ENCODE peak calls at places on chromosomes 16 and 17, in four cellular contexts. One of them, this sample, is unnamed.

GRCh38 chr16:74743668-74744299 is 30.8 kb downstream of the FA2H start:
- DNase-seq in MM.1S: no peak
- DNase-seq in 8988T: peak
- DNase-seq in stimulated activated CD8-positive, alpha-beta memory T cell treated with anti-CD3 and anti-CD28 coated beads, Interleukin-15, amount 100 ng/mL, for 1 hour: no peak
- DNase-seq in this sample: peak

GRCh38 chr16:14011006-14011405 is 60.1 kb upstream of the MRTFB start:
- DNase-seq in 8988T: no peak
- DNase-seq in MM.1S: no peak
- DNase-seq in stimulated activated CD8-positive, alpha-beta memory T cell treated with anti-CD3 and anti-CD28 coated beads, Interleukin-15, amount 100 ng/mL, for 1 hour: no peak
- DNase-seq in this sample: peak

GRCh38 chr17:39950871-39951348 is 11.9 kb upstream of the GSDMA start:
- DNase-seq in MM.1S: no peak
- DNase-seq in stimulated activated CD8-positive, alpha-beta memory T cell treated with anti-CD3 and anti-CD28 coated beads, Interleukin-15, amount 100 ng/mL, for 1 hour: no peak
- DNase-seq in 8988T: no peak
- DNase-seq in this sample: no peak

GRCh38 chr17:45279898-45280297 is 18.0 kb upstream of the SPATA32 start:
- DNase-seq in 8988T: no peak
- DNase-seq in stimulated activated CD8-positive, alpha-beta memory T cell treated with anti-CD3 and anti-CD28 coated beads, Interleukin-15, amount 100 ng/mL, for 1 hour: no peak
- DNase-seq in MM.1S: no peak
- DNase-seq in this sample: no peak

GRCh38 chr16:89275837-89276720 is 58.6 kb downstream of the ZNF778 start:
- DNase-seq in MM.1S: no peak
- DNase-seq in stimulated activated CD8-positive, alpha-beta memory T cell treated with anti-CD3 and anti-CD28 coated beads, Interleukin-15, amount 100 ng/mL, for 1 hour: no peak
- DNase-seq in 8988T: no peak
- DNase-seq in this sample: no peak

GRCh38 chr16:68436581-68436980 is 11.7 kb downstream of the SMPD3 start:
- DNase-seq in MM.1S: peak
- DNase-seq in 8988T: no peak
- DNase-seq in stimulated activated CD8-positive, alpha-beta memory T cell treated with anti-CD3 and anti-CD28 coated beads, Interleukin-15, amount 100 ng/mL, for 1 hour: no peak
- DNase-seq in this sample: no peak

GRCh38 chr16:20971420-20971819 is 70.8 kb downstream of the LYRM1 start:
- DNase-seq in 8988T: no peak
- DNase-seq in stimulated activated CD8-positive, alpha-beta memory T cell treated with anti-CD3 and anti-CD28 coated beads, Interleukin-15, amount 100 ng/mL, for 1 hour: no peak
- DNase-seq in MM.1S: no peak
- DNase-seq in this sample: peak

GRCh38 chr17:75623386-75623785 is 9.8 kb upstream of the SMIM5 start:
- DNase-seq in 8988T: no peak
- DNase-seq in MM.1S: no peak
- DNase-seq in stimulated activated CD8-positive, alpha-beta memory T cell treated with anti-CD3 and anti-CD28 coated beads, Interleukin-15, amount 100 ng/mL, for 1 hour: no peak
- DNase-seq in this sample: peak

GRCh38 chr17:75824591-75825518 is 19.3 kb downstream of the UNC13D start:
- DNase-seq in stimulated activated CD8-positive, alpha-beta memory T cell treated with anti-CD3 and anti-CD28 coated beads, Interleukin-15, amount 100 ng/mL, for 1 hour: no peak
- DNase-seq in MM.1S: no peak
- DNase-seq in 8988T: no peak
- DNase-seq in this sample: no peak

GRCh38 chr17:74916851-74917199 is 6.2 kb downstream of the USH1G start:
- DNase-seq in 8988T: no peak
- DNase-seq in MM.1S: no peak
- DNase-seq in stimulated activated CD8-positive, alpha-beta memory T cell treated with anti-CD3 and anti-CD28 coated beads, Interleukin-15, amount 100 ng/mL, for 1 hour: no peak
- DNase-seq in this sample: no peak

GRCh38 chr16:11408261-11408660 is 63.0 kb downstream of the RMI2 start:
- DNase-seq in 8988T: no peak
- DNase-seq in MM.1S: no peak
- DNase-seq in stimulated activated CD8-positive, alpha-beta memory T cell treated with anti-CD3 and anti-CD28 coated beads, Interleukin-15, amount 100 ng/mL, for 1 hour: no peak
- DNase-seq in this sample: no peak

GRCh38 chr16:23695756-23696155 is 17.1 kb downstream of the PLK1 start:
- DNase-seq in 8988T: no peak
- DNase-seq in MM.1S: no peak
- DNase-seq in stimulated activated CD8-positive, alpha-beta memory T cell treated with anti-CD3 and anti-CD28 coated beads, Interleukin-15, amount 100 ng/mL, for 1 hour: no peak
- DNase-seq in this sample: no peak

GRCh38 chr16:74501484-74502479 is 80.5 kb upstream of the CLEC18B start:
- DNase-seq in 8988T: no peak
- DNase-seq in MM.1S: no peak
- DNase-seq in stimulated activated CD8-positive, alpha-beta memory T cell treated with anti-CD3 and anti-CD28 coated beads, Interleukin-15, amount 100 ng/mL, for 1 hour: no peak
- DNase-seq in this sample: no peak

GRCh38 chr17:10109146-10109545 is 89.3 kb downstream of the GAS7 start:
- DNase-seq in stimulated activated CD8-positive, alpha-beta memory T cell treated with anti-CD3 and anti-CD28 coated beads, Interleukin-15, amount 100 ng/mL, for 1 hour: no peak
- DNase-seq in 8988T: no peak
- DNase-seq in MM.1S: no peak
- DNase-seq in this sample: no peak

GRCh38 chr16:12147681-12148479 is 171.3 kb downstream of the SNX29 start:
- DNase-seq in stimulated activated CD8-positive, alpha-beta memory T cell treated with anti-CD3 and anti-CD28 coated beads, Interleukin-15, amount 100 ng/mL, for 1 hour: no peak
- DNase-seq in 8988T: no peak
- DNase-seq in MM.1S: no peak
- DNase-seq in this sample: peak

GRCh38 chr17:64355536-64356303 is 34.9 kb downstream of the PECAM1 start:
- DNase-seq in 8988T: no peak
- DNase-seq in MM.1S: no peak
- DNase-seq in stimulated activated CD8-positive, alpha-beta memory T cell treated with anti-CD3 and anti-CD28 coated beads, Interleukin-15, amount 100 ng/mL, for 1 hour: no peak
- DNase-seq in this sample: no peak

GRCh38 chr17:78138204-78139060 is 7.8 kb upstream of the C17orf99 start:
- DNase-seq in 8988T: no peak
- DNase-seq in stimulated activated CD8-positive, alpha-beta memory T cell treated with anti-CD3 and anti-CD28 coated beads, Interleukin-15, amount 100 ng/mL, for 1 hour: no peak
- DNase-seq in MM.1S: no peak
- DNase-seq in this sample: no peak

GRCh38 chr16:59274141-59274540 is 540.0 kb upstream of the GOT2 start:
- DNase-seq in 8988T: no peak
- DNase-seq in stimulated activated CD8-positive, alpha-beta memory T cell treated with anti-CD3 and anti-CD28 coated beads, Interleukin-15, amount 100 ng/mL, for 1 hour: no peak
- DNase-seq in MM.1S: no peak
- DNase-seq in this sample: no peak

GRCh38 chr17:77831497-77832179 is 126.9 kb upstream of the TNRC6C start:
- DNase-seq in 8988T: no peak
- DNase-seq in stimulated activated CD8-positive, alpha-beta memory T cell treated with anti-CD3 and anti-CD28 coated beads, Interleukin-15, amount 100 ng/mL, for 1 hour: no peak
- DNase-seq in MM.1S: no peak
- DNase-seq in this sample: peak

GRCh38 chr16:14309906-14310305 is 238.8 kb downstream of the MRTFB start:
- DNase-seq in MM.1S: no peak
- DNase-seq in stimulated activated CD8-positive, alpha-beta memory T cell treated with anti-CD3 and anti-CD28 coated beads, Interleukin-15, amount 100 ng/mL, for 1 hour: no peak
- DNase-seq in 8988T: peak
- DNase-seq in this sample: peak

GRCh38 chr16:54931041-54931756 is 534 bp downstream of the IRX5 start:
- DNase-seq in MM.1S: peak
- DNase-seq in 8988T: peak
- DNase-seq in stimulated activated CD8-positive, alpha-beta memory T cell treated with anti-CD3 and anti-CD28 coated beads, Interleukin-15, amount 100 ng/mL, for 1 hour: no peak
- DNase-seq in this sample: peak

GRCh38 chr17:59521465-59522126 is 43.8 kb upstream of the DHX40 start:
- DNase-seq in 8988T: peak
- DNase-seq in MM.1S: peak
- DNase-seq in stimulated activated CD8-positive, alpha-beta memory T cell treated with anti-CD3 and anti-CD28 coated beads, Interleukin-15, amount 100 ng/mL, for 1 hour: peak
- DNase-seq in this sample: peak

GRCh38 chr16:24728891-24729242 is 584 bp upstream of the TNRC6A start:
- DNase-seq in 8988T: no peak
- DNase-seq in stimulated activated CD8-positive, alpha-beta memory T cell treated with anti-CD3 and anti-CD28 coated beads, Interleukin-15, amount 100 ng/mL, for 1 hour: peak
- DNase-seq in MM.1S: no peak
- DNase-seq in this sample: no peak